ENCODE peak calls at places on chromosome 4, in six cellular contexts. Y is IMR-90; S is stimulated activated CD4-positive, alpha-beta T cell treated with anti-CD3 and anti-CD28 coated beads, Interleukin-2, amount 100 ng/mL, for 48 hours; R is fibroblast of mammary gland; I is GM19239; D is activated T-cell treated with anti-CD3 and anti-CD28 coated beads for 1 hour. T is an unnamed sample.

GRCh38 chr4:82744284-82744963 is 54.2 kb downstream of the SCD5 start:
- DNase-seq in D (no peak), Y (no peak), S (no peak), R (no peak), I (no peak), T (no peak)

GRCh38 chr4:89299153-89299789 is 8.3 kb downstream of the GPRIN3 start:
- DNase-seq in I (no peak), Y (no peak), D (no peak), R (no peak), S (no peak), T (no peak)

GRCh38 chr4:32789026-32789608 is 2068.9 kb downstream of the PCDH7 start:
- DNase-seq in I (no peak), R (peak), D (no peak), S (no peak), Y (no peak), T (no peak)

GRCh38 chr4:126604273-126604867 is 1028.4 kb upstream of the INTU start:
- DNase-seq in D (no peak), I (no peak), R (peak), S (no peak), Y (peak), T (no peak)

GRCh38 chr4:152281822-152282221 is 254.1 kb downstream of the FBXW7 start:
- DNase-seq in D (no peak), R (no peak), Y (no peak), S (no peak), I (no peak), T (no peak)

GRCh38 chr4:13371050-13371449 is 113.1 kb downstream of the RAB28 start:
- DNase-seq in Y (no peak), I (no peak), D (no peak), S (no peak), R (no peak), T (no peak)

GRCh38 chr4:94978904-94979303 is 221.1 kb downstream of the BMPR1B start:
- DNase-seq in R (peak), I (no peak), Y (peak), D (no peak), S (no peak), T (no peak)

GRCh38 chr4:77820836-77821561 is 1.8 kb upstream of the CNOT6L start:
- DNase-seq in Y (no peak), S (no peak), I (no peak), D (no peak), R (peak), T (no peak)

GRCh38 chr4:174193438-174194015 is 89.9 kb downstream of the FBXO8 start:
- DNase-seq in R (peak), S (no peak), I (no peak), Y (peak), D (no peak), T (no peak)

GRCh38 chr4:113618205-113618604 is 143.3 kb downstream of the CAMK2D start:
- DNase-seq in D (no peak), Y (no peak), S (no peak), R (peak), I (no peak), T (no peak)

GRCh38 chr4:133062851-133063250 is 86.2 kb upstream of the PCDH10 start:
- DNase-seq in I (no peak), D (no peak), S (no peak), R (no peak), Y (no peak), T (no peak)

GRCh38 chr4:93319011-93319410 is 509.5 kb upstream of the ATOH1 start:
- DNase-seq in Y (no peak), S (no peak), I (no peak), R (no peak), D (no peak), T (no peak)

GRCh38 chr4:114076865-114077264 is 97.4 kb upstream of the ARSJ start:
- DNase-seq in I (no peak), R (peak), Y (no peak), D (no peak), S (no peak), T (no peak)

GRCh38 chr4:181858746-181859145 is 384.5 kb upstream of the TENM3 start:
- DNase-seq in I (no peak), R (no peak), D (no peak), S (no peak), Y (no peak), T (no peak)